ENCODE peak calls at places on chromosomes 2 and 18, in five cellular contexts. L is RWPE1; A is A172; H is fibroblast of pulmonary artery; W is stimulated activated CD8-positive, alpha-beta memory T cell treated with anti-CD3 and anti-CD28 coated beads, Interleukin-15, amount 100 ng/mL, for 1 hour. O is an unnamed sample.

GRCh38 chr2:27655155-27655951 is 8.1 kb downstream of the SUPT7L start:
- DNase-seq in W (no peak), L (no peak), A (peak; percentile 87), H (peak; percentile 63), O (no peak)

GRCh38 chr2:229980440-229981184 is 58.3 kb downstream of the FBXO36 start:
- DNase-seq in A (peak; percentile 92), W (no peak), L (peak; percentile 55), H (peak; percentile 90), O (no peak)

GRCh38 chr2:31411771-31412170 is 2.8 kb downstream of the XDH start:
- DNase-seq in H (no peak), A (no peak), W (no peak), L (no peak), O (no peak)

GRCh38 chr18:44723973-44724778 is 43.5 kb downstream of the SETBP1 start:
- DNase-seq in H (no peak), A (no peak), W (no peak), L (no peak), O (no peak)

GRCh38 chr18:8912348-8913057 is 190.0 kb upstream of the NDUFV2 start:
- DNase-seq in A (no peak), W (no peak), H (no peak), L (no peak), O (no peak)

GRCh38 chr18:45920367-45920766 is 46.8 kb downstream of the EPG5 start:
- DNase-seq in H (peak; percentile 86), W (no peak), A (peak; percentile 83), L (peak; percentile 48), O (no peak)

GRCh38 chr2:177171418-177171865 is 41.2 kb upstream of the HNRNPA3 start:
- DNase-seq in A (peak; percentile 66), W (no peak), L (no peak), H (no peak), O (no peak)

GRCh38 chr2:108905176-108905575 is 83.8 kb downstream of the EDAR start:
- DNase-seq in W (no peak), H (no peak), L (no peak), A (no peak), O (no peak)

GRCh38 chr18:5296706-5297320 is 1.3 kb upstream of the ZBTB14 start:
- DNase-seq in W (no peak), H (peak; percentile 85), A (peak; percentile 74), L (peak; percentile 63), O (peak; percentile 27)

GRCh38 chr2:40372586-40372985 is 79.3 kb downstream of the SLC8A1 start:
- DNase-seq in L (no peak), A (no peak), H (peak; percentile 41), W (no peak), O (no peak)

GRCh38 chr2:201090574-201090973 is 18.8 kb downstream of the NDUFB3 start:
- DNase-seq in W (no peak), A (no peak), H (no peak), L (no peak), O (no peak)

O was measured in activated CD4-positive, CD25-positive, alpha-beta regulatory T cell.